ENCODE peak calls at places on chromosomes 12 and 14, in six cellular contexts. L is cardiac muscle cell; T is NCI-H1092; G is skeletal muscle cell; S is activated naive CD4-positive, alpha-beta T cell treated with Interleukin-2 at 50 U/mL for 16 hours; D is fibroblast of lung. P is an unnamed sample.

GRCh38 chr12:27034607-27035293 is 12.4 kb downstream of the MED21 start:
- DNase-seq in D (no peak), G (no peak), T (no peak), L (no peak), S (no peak), P (no peak)

GRCh38 chr12:132489078-132489601 is 811 bp upstream of the FBRSL1 start:
- DNase-seq in G (no peak), T (no peak), L (peak; percentile 31), D (no peak), S (peak; percentile 62), P (peak; percentile 21)

GRCh38 chr12:108099778-108100177 is 29.3 kb upstream of the WSCD2 start:
- DNase-seq in G (no peak), L (no peak), T (no peak), S (no peak), D (no peak), P (no peak)

GRCh38 chr14:82720431-82720830 is 1186.8 kb upstream of the SEL1L start:
- DNase-seq in D (no peak), T (no peak), S (no peak), L (no peak), G (no peak), P (no peak)

GRCh38 chr12:93319523-93320045 is 58.1 kb upstream of the NUDT4 start:
- DNase-seq in G (peak; percentile 8), L (no peak), D (no peak), T (no peak), S (no peak), P (no peak)

GRCh38 chr12:97093187-97093683 is 186.2 kb downstream of the NEDD1 start:
- DNase-seq in L (no peak), S (no peak), D (no peak), G (no peak), T (no peak), P (no peak)

GRCh38 chr12:56629459-56630179 is 507 bp downstream of the BAZ2A start:
- DNase-seq in S (peak; percentile 62), G (no peak), L (no peak), D (peak; percentile 23), T (no peak), P (peak; percentile 27)

GRCh38 chr12:102484732-102485069 is 4.3 kb upstream of the IGF1 start:
- DNase-seq in S (no peak), T (no peak), L (no peak), D (no peak), G (no peak), P (no peak)

GRCh38 chr14:76696791-76697190 is 64.5 kb upstream of the VASH1 start:
- DNase-seq in L (no peak), S (no peak), G (no peak), T (no peak), D (no peak), P (no peak)

GRCh38 chr14:51439896-51440295 is 199.8 kb downstream of the TMX1 start:
- DNase-seq in L (no peak), S (no peak), T (no peak), D (no peak), G (no peak), P (peak; percentile 37)

GRCh38 chr12:101592931-101593330 is 1.8 kb upstream of the MYBPC1 start:
- DNase-seq in S (no peak), L (no peak), D (peak; percentile 31), G (peak; percentile 17), T (no peak), P (no peak)

GRCh38 chr14:104974665-104975390 is 3.3 kb downstream of the AHNAK2 start:
- DNase-seq in T (no peak), D (no peak), L (no peak), S (no peak), G (no peak), P (no peak)

GRCh38 chr12:67455236-67455635 is 186.1 kb downstream of the CAND1 start:
- DNase-seq in G (no peak), T (no peak), D (no peak), S (no peak), L (peak; percentile 54), P (no peak)

GRCh38 chr12:5063149-5063548 is 19.5 kb downstream of the KCNA5 start:
- DNase-seq in G (no peak), T (no peak), D (no peak), L (no peak), S (no peak), P (no peak)

GRCh38 chr14:61653507-61653906 is 41.8 kb upstream of the HIF1A start:
- DNase-seq in S (no peak), L (no peak), T (no peak), D (peak; percentile 73), G (no peak), P (peak; percentile 83)

GRCh38 chr12:38666425-38666824 is 239.0 kb downstream of the CPNE8 start:
- DNase-seq in L (no peak), G (no peak), D (no peak), T (no peak), S (no peak), P (no peak)

GRCh38 chr12:127398026-127398715 is 868.8 kb upstream of the TMEM132C start:
- DNase-seq in S (no peak), G (no peak), T (no peak), D (peak; percentile 27), L (no peak), P (peak; percentile 32)

GRCh38 chr14:75234173-75234855 is 44.3 kb upstream of the FOS start:
- DNase-seq in T (no peak), S (no peak), D (peak; percentile 96), G (peak; percentile 62), L (no peak), P (peak; percentile 92)

GRCh38 chr14:92701826-92702225 is 46.6 kb downstream of the LGMN start:
- DNase-seq in L (no peak), S (no peak), T (no peak), D (no peak), G (no peak), P (no peak)

GRCh38 chr12:113403435-113404415 is at the start of gene SDS:
- DNase-seq in D (peak; percentile 66), L (no peak), S (no peak), T (peak; percentile 20), G (no peak), P (no peak)

GRCh38 chr12:79012616-79013015 is 148.0 kb downstream of the SYT1 start:
- DNase-seq in S (no peak), D (peak; percentile 60), T (no peak), L (no peak), G (no peak), P (no peak)

GRCh38 chr12:131113562-131113961 is 159.9 kb downstream of the ADGRD1 start:
- DNase-seq in T (no peak), D (no peak), L (no peak), S (no peak), G (no peak), P (no peak)

GRCh38 chr12:101634724-101635123 is 40.0 kb downstream of the MYBPC1 start:
- DNase-seq in T (no peak), L (no peak), D (no peak), G (no peak), S (no peak), P (no peak)

GRCh38 chr14:50871223-50871622 is 630 bp upstream of the ABHD12B start:
- DNase-seq in G (no peak), S (no peak), T (no peak), D (no peak), L (no peak), P (no peak)

GRCh38 chr12:6200266-6201198 is at the start of gene CD9:
- DNase-seq in T (no peak), S (peak; percentile 23), D (no peak), L (peak; percentile 60), G (no peak), P (peak; percentile 41)

GRCh38 chr14:35553808-35554207 is 19.8 kb downstream of the INSM2 start:
- DNase-seq in L (peak; percentile 19), D (peak; percentile 76), T (no peak), G (no peak), S (no peak), P (peak; percentile 26)

GRCh38 chr12:124601699-124602098 is 34.3 kb upstream of the NCOR2 start:
- DNase-seq in S (no peak), D (peak; percentile 48), G (no peak), L (no peak), T (no peak), P (no peak)

GRCh38 chr14:67270354-67270753 is 29.1 kb downstream of the PALS1 start:
- DNase-seq in S (no peak), G (no peak), D (peak; percentile 28), L (no peak), T (no peak), P (peak; percentile 46)

GRCh38 chr12:132761032-132761910 is at the start of gene ANKLE2:
- DNase-seq in G (peak; percentile 39), S (peak; percentile 78), D (peak; percentile 80), T (peak; percentile 60), L (peak; percentile 74), P (peak; percentile 88)

GRCh38 chr14:77923131-77923933 is 123.4 kb downstream of the ADCK1 start:
- DNase-seq in L (peak; percentile 41), G (no peak), T (no peak), D (no peak), S (no peak), P (no peak)

GRCh38 chr12:130838284-130838950 is 633 bp downstream of the STX2 start:
- DNase-seq in G (no peak), S (peak; percentile 24), L (peak; percentile 56), D (peak; percentile 15), T (peak; percentile 15), P (peak; percentile 38)

GRCh38 chr14:101508196-101508947 is 52.9 kb upstream of the DIO3 start:
- DNase-seq in D (no peak), L (no peak), G (no peak), S (no peak), T (no peak), P (no peak)

GRCh38 chr12:114812858-114813761 is 129.1 kb upstream of the TBX3 start:
- DNase-seq in S (no peak), T (no peak), L (no peak), D (peak; percentile 46), G (no peak), P (peak; percentile 82)

P was measured in mesenchymal stem cell.